ENCODE peak calls at places on chromosomes 1 and 21, in nine cellular contexts. I is pancreas; G is breast epithelium; Z is lower leg skin; E is BE2C; L is cardiac fibroblast; S is CD8-positive, alpha-beta memory T cell; T is CD8-positive, alpha-beta T cell; D is DND-41. U is an unnamed sample.

GRCh38 chr1:229339086-229339485 is 3.8 kb downstream of the CCSAP start:
- DNase-seq in L (no peak), Z (no peak), G (no peak), T (no peak), S (no peak), D (no peak), I (no peak), E (no peak), U (no peak)

GRCh38 chr1:46173361-46173856 is 1.5 kb upstream of the TSPAN1 start:
- DNase-seq in Z (no peak), G (no peak), L (peak), I (no peak), D (no peak), T (no peak), E (no peak), S (no peak), U (no peak)

GRCh38 chr1:19028110-19028509 is 71.6 kb upstream of the IFFO2 start:
- DNase-seq in T (no peak), Z (peak), E (peak), D (peak), S (no peak), G (no peak), L (no peak), I (no peak), U (peak)

GRCh38 chr21:20882462-20883415 is 115.5 kb upstream of the NCAM2 start:
- DNase-seq in E (peak), G (no peak), S (no peak), D (peak), L (peak), I (no peak), Z (no peak), T (no peak), U (peak)

GRCh38 chr1:241485554-241485992 is 34.0 kb downstream of the FH start:
- DNase-seq in G (no peak), I (no peak), E (no peak), T (no peak), L (peak), D (no peak), Z (no peak), S (no peak), U (peak)

GRCh38 chr1:171221665-171222591 is 26.4 kb upstream of the FMO1 start:
- DNase-seq in S (no peak), E (no peak), D (no peak), Z (no peak), G (no peak), T (no peak), L (peak), I (no peak), U (no peak)

GRCh38 chr1:212794561-212795014 is 2.9 kb downstream of the TATDN3 start:
- DNase-seq in I (no peak), E (no peak), L (no peak), T (no peak), D (peak), G (no peak), Z (no peak), S (no peak), U (peak)

GRCh38 chr1:156371553-156372264 is 2.7 kb downstream of the RHBG start:
- DNase-seq in Z (no peak), S (no peak), E (no peak), G (no peak), L (peak), T (no peak), D (no peak), I (no peak), U (no peak)

GRCh38 chr1:115338457-115338820 is 390 bp upstream of the NGF start:
- DNase-seq in S (no peak), L (no peak), E (no peak), I (peak), D (no peak), Z (peak), G (no peak), T (no peak), U (no peak)

GRCh38 chr1:25907473-25908058 is 1.3 kb upstream of the STMN1 start:
- DNase-seq in D (no peak), G (no peak), S (no peak), T (no peak), E (no peak), L (no peak), I (no peak), Z (no peak), U (no peak)

GRCh38 chr1:19651141-19651737 is 7.1 kb downstream of the NBL1 start:
- DNase-seq in D (peak), L (peak), S (peak), G (no peak), T (peak), I (peak), Z (no peak), E (peak), U (peak)

GRCh38 chr1:60132985-60133673 is 59.6 kb upstream of the C1orf87 start:
- DNase-seq in G (no peak), E (no peak), I (no peak), S (no peak), D (no peak), Z (no peak), T (no peak), L (peak), U (peak)

GRCh38 chr1:115306146-115306545 is 31.9 kb downstream of the NGF start:
- DNase-seq in T (no peak), L (no peak), G (no peak), Z (no peak), D (no peak), E (no peak), S (no peak), I (no peak), U (no peak)

GRCh38 chr21:37393786-37394185 is 27.2 kb downstream of the DYRK1A start:
- DNase-seq in L (no peak), D (no peak), S (no peak), T (no peak), Z (no peak), I (no peak), E (no peak), G (no peak), U (no peak)

GRCh38 chr1:19645544-19646252 is 1.6 kb downstream of the NBL1 start:
- DNase-seq in L (no peak), D (no peak), Z (no peak), E (no peak), T (no peak), S (no peak), G (no peak), I (no peak), U (no peak)

GRCh38 chr1:80059940-80060339 is 1053.4 kb upstream of the ADGRL4 start:
- DNase-seq in D (no peak), I (no peak), E (no peak), G (no peak), S (no peak), T (no peak), Z (no peak), L (peak), U (no peak)

GRCh38 chr1:161702250-161702649 is 4.8 kb upstream of the FCRLA start:
- DNase-seq in I (no peak), G (no peak), D (no peak), L (no peak), E (no peak), T (no peak), Z (no peak), S (no peak), U (no peak)

GRCh38 chr1:115507256-115507589 is 134.5 kb upstream of the VANGL1 start:
- DNase-seq in L (peak), S (no peak), T (no peak), D (peak), Z (no peak), I (no peak), G (no peak), E (peak), U (peak)

GRCh38 chr1:33165209-33165608 is 16.6 kb downstream of the TRIM62 start:
- DNase-seq in D (no peak), E (no peak), L (no peak), I (no peak), Z (no peak), G (no peak), S (no peak), T (no peak), U (no peak)

GRCh38 chr1:21292991-21293536 is 2.8 kb upstream of the ECE1 start:
- DNase-seq in D (no peak), I (peak), Z (no peak), L (no peak), E (no peak), G (no peak), S (peak), T (peak), U (no peak)

DNA sequence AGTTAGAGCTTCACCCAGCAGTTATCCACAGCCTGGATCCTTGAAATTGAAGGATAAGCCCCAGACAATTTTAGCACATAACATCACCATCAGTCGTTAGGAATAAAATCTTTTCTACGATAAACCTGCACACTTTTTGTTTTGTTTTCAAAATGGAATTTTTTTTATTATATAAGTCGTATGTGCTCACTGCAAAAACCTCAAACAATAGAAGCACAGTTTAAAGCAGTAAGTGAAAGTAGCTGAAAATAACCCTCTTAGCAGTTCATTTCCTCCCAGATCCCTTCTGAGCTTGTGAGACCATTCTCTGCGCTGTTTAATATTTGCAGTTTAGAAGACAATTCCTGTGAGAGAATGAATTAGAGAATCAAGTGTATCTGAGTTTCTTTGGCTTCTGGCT is 38.3 kb downstream of the ELK4 start:
- DNase-seq in Z (no peak), D (no peak), T (peak), L (no peak), E (no peak), G (no peak), S (no peak), I (no peak), U (no peak)
- H3K4me3 ChIP-seq in Z (no peak), D (no peak), T (peak), L (no peak), E (no peak), G (no peak), S (peak), I (no peak), U (no peak)

DNA sequence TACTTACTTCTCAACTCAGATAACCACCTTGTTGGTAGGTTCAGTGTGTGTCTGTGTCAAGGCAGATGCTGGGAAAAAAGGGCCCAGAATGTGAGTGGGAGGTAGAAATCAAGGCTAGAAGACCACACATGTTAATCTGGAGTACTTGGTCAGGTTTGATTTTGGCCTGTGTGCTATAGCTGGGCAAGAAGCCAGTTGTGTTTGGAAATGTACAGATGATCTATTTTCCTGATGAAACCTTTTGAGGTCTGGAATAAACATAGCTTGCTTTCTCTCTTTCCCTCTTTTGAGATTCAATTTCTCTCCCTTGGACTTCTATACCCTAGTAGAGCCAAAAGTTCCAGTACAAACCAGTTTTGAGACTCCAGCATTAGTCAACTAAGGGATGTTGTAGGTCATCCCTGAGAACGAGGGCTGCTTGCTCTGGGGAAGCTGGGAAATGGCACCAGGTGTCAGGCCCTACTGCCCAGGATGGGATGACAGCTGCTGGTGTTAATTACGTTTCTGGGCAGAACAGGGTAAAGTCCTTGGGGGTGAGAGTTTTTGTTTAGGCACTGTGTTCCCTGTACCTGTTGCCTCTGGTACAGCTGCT is 15.8 kb downstream of the MAPKAPK2 start:
- DNase-seq in I (no peak), G (no peak), S (no peak), D (no peak), Z (no peak), T (no peak), E (no peak), L (peak), U (no peak)
- H3K4me3 ChIP-seq in I (no peak), G (no peak), S (no peak), D (no peak), Z (no peak), T (no peak), E (no peak), L (no peak), U (no peak)

GRCh38 chr21:26451014-26451740 is 121.9 kb downstream of the CYYR1 start:
- DNase-seq in L (peak), D (no peak), E (no peak), T (no peak), S (no peak), Z (no peak), I (no peak), G (no peak), U (no peak)

GRCh38 chr21:26448751-26449150 is 124.3 kb downstream of the CYYR1 start:
- DNase-seq in S (no peak), Z (no peak), I (no peak), E (no peak), G (no peak), T (no peak), D (no peak), L (peak), U (no peak)

GRCh38 chr21:26445440-26445839 is 127.6 kb downstream of the CYYR1 start:
- DNase-seq in G (no peak), I (no peak), Z (no peak), S (no peak), D (no peak), L (peak), E (no peak), T (no peak), U (no peak)

GRCh38 chr21:26447932-26448331 is 125.2 kb downstream of the CYYR1 start:
- DNase-seq in G (no peak), S (no peak), I (no peak), E (no peak), T (no peak), D (no peak), L (no peak), Z (no peak), U (no peak)

GRCh38 chr21:26449161-26449560 is 123.9 kb downstream of the CYYR1 start:
- DNase-seq in I (no peak), D (no peak), L (peak), G (no peak), E (no peak), T (no peak), S (no peak), Z (no peak), U (no peak)
- H3K4me3 ChIP-seq in I (no peak), D (no peak), L (no peak), G (no peak), E (no peak), T (no peak), S (no peak), Z (no peak), U (no peak)

GRCh38 chr1:248851390-248851789 is 7.5 kb downstream of the ZNF692 start:
- DNase-seq in I (no peak), S (no peak), D (no peak), Z (peak), G (no peak), T (peak), L (no peak), E (no peak), U (no peak)

GRCh38 chr1:248849637-248850036 is 9.2 kb downstream of the ZNF692 start:
- DNase-seq in I (no peak), S (no peak), L (no peak), Z (no peak), E (no peak), D (no peak), T (no peak), G (no peak), U (no peak)

GRCh38 chr1:248849152-248849551 is 9.7 kb downstream of the ZNF692 start:
- DNase-seq in D (no peak), S (no peak), T (peak), Z (peak), I (no peak), G (no peak), L (no peak), E (no peak), U (no peak)

GRCh38 chr1:248850536-248851251 is 8.2 kb downstream of the ZNF692 start:
- DNase-seq in Z (peak), T (peak), G (no peak), D (no peak), E (no peak), I (peak), L (no peak), S (no peak), U (no peak)

DNA sequence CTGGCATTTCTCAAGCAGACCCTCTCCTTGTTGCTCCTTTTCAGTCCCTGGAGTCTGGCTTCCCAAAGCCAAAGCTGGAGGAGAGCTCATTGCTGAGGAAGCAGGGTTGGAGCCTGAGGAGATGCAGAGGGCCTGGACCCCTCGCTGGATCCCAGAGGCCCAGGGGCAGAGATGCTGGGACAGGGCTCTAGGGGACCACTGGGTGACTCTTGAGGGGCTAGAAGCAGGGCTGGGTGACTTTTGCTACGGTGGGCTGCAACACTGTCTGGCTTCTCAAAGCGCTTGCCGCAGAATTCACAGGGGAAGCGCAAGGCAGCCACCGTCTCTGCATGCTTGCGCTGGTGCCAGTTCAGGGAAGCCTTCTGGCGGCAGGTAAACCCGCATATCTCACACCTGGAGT is 8.8 kb downstream of the ZNF692 start:
- DNase-seq in E (no peak), Z (no peak), G (no peak), I (peak), D (no peak), T (peak), L (no peak), S (no peak), U (no peak)
- H3K4me3 ChIP-seq in E (no peak), Z (no peak), G (no peak), I (no peak), D (no peak), T (no peak), L (no peak), S (no peak), U (no peak)

GRCh38 chr1:207823880-207824566 is 72.2 kb downstream of the CD46 start:
- DNase-seq in Z (peak), E (peak), G (peak), S (peak), L (peak), T (peak), D (peak), I (peak), U (no peak)

GRCh38 chr1:207823531-207823879 is 71.7 kb downstream of the CD46 start:
- DNase-seq in D (no peak), I (no peak), G (no peak), E (no peak), Z (no peak), S (no peak), T (no peak), L (no peak), U (no peak)

GRCh38 chr1:207825719-207826556 is 74.1 kb downstream of the CD46 start:
- DNase-seq in G (peak), T (peak), E (no peak), I (no peak), S (peak), L (peak), Z (peak), D (no peak), U (no peak)

GRCh38 chr1:207825296-207825695 is 73.4 kb downstream of the CD46 start:
- DNase-seq in T (no peak), E (no peak), I (no peak), S (no peak), G (no peak), D (no peak), L (no peak), Z (peak), U (no peak)

GRCh38 chr1:207824691-207825090 is 72.8 kb downstream of the CD46 start:
- DNase-seq in I (no peak), T (no peak), D (no peak), E (no peak), L (peak), Z (peak), S (no peak), G (no peak), U (no peak)
- H3K4me3 ChIP-seq in I (no peak), T (peak), D (no peak), E (no peak), L (no peak), Z (no peak), S (peak), G (no peak), U (no peak)

GRCh38 chr1:82094136-82094535 is 293.4 kb downstream of the ADGRL2 start:
- DNase-seq in L (no peak), S (no peak), D (no peak), I (no peak), Z (no peak), G (no peak), T (no peak), E (no peak), U (no peak)
- H3K4me3 ChIP-seq in L (no peak), S (no peak), D (no peak), I (no peak), Z (no peak), G (no peak), T (no peak), E (no peak), U (no peak)

GRCh38 chr21:43812139-43812821 is 22.9 kb downstream of the RRP1 start:
- DNase-seq in D (no peak), S (no peak), G (peak), T (no peak), I (peak), Z (no peak), E (no peak), L (no peak), U (no peak)

GRCh38 chr21:43809853-43810504 is 20.6 kb downstream of the RRP1 start:
- DNase-seq in T (no peak), D (no peak), E (no peak), I (no peak), G (no peak), L (no peak), S (no peak), Z (no peak), U (no peak)

GRCh38 chr21:43811262-43812105 is 22.1 kb downstream of the RRP1 start:
- DNase-seq in Z (no peak), I (peak), S (no peak), D (no peak), E (no peak), T (no peak), L (no peak), G (no peak), U (no peak)

GRCh38 chr21:43809346-43809799 is 20.0 kb downstream of the RRP1 start:
- DNase-seq in Z (no peak), T (no peak), I (peak), G (no peak), D (no peak), L (no peak), E (no peak), S (no peak), U (no peak)

DNA sequence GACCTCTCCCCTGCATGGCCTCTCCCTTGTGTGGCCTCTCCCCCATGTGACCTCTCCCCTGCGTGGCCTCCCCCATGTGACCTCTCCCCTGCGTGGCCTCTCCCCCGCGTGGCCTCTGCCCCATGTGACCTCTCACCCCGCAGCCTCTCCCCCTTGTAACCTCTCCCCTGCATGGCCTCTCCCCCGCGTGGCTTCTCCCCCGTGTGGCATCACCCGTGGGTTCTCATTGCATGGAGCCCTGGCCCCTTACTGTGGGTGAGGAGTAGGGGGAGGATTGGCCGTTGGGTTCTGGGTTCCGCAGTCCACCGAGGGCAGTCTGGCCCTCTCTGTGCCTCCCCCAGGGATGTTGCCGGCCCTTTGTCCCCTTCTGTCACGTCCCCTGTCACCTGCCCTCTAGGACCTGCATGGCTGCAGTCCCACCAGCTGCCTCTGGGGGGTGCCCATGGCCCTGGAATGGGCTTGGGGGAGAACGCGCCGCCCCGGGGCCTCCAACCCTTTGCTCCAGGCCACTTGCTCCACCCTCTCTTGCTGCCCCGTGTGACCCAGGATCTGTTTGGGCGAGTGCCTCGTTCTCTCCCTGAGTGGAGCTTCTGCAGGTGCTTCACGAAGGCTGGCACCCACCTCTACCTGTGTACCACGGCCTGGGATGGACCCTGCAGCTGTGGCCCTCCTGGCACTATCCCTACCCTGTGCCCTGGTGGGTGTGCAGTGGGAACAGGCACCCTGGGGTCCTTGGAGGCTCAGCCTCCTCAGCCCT is 21.3 kb downstream of the RRP1 start:
- DNase-seq in T (peak), G (peak), L (peak), E (peak), Z (peak), S (peak), D (peak), I (peak), U (peak)
- H3K4me3 ChIP-seq in T (no peak), G (peak), L (no peak), E (no peak), Z (no peak), S (no peak), D (no peak), I (no peak), U (no peak)

GRCh38 chr1:234914606-234915290 is 213.9 kb downstream of the TOMM20 start:
- DNase-seq in I (no peak), G (no peak), S (no peak), L (no peak), E (no peak), T (no peak), D (no peak), Z (peak), U (no peak)
- H3K4me3 ChIP-seq in I (no peak), G (no peak), S (no peak), L (no peak), E (no peak), T (no peak), D (no peak), Z (no peak), U (no peak)